ENCODE peak calls at places on chromosome 13, in nine cellular contexts. One of them, this sample, is unnamed.

GRCh38 chr13:36919206-36919832 is 719 bp downstream of the SMAD9 start:
- DNase-seq in nephron progenitor cell: peak
- DNase-seq in right atrium auricular region: peak
- DNase-seq in kidney: no peak
- DNase-seq in cardiac fibroblast: peak
- DNase-seq in left ventricle myocardium inferior: peak
- DNase-seq in thoracic aorta: peak
- DNase-seq in testis: peak
- DNase-seq in body of pancreas: peak
- DNase-seq in this sample: no peak

GRCh38 chr13:113060557-113061270 is 44.9 kb upstream of the F7 start:
- DNase-seq in nephron progenitor cell: no peak
- DNase-seq in right atrium auricular region: no peak
- DNase-seq in kidney: peak
- DNase-seq in cardiac fibroblast: no peak
- DNase-seq in left ventricle myocardium inferior: peak
- DNase-seq in thoracic aorta: no peak
- DNase-seq in testis: no peak
- DNase-seq in body of pancreas: no peak
- DNase-seq in this sample: no peak

GRCh38 chr13:31408927-31409326 is 209.2 kb downstream of the B3GLCT start:
- DNase-seq in nephron progenitor cell: no peak
- DNase-seq in right atrium auricular region: no peak
- DNase-seq in kidney: no peak
- DNase-seq in cardiac fibroblast: no peak
- DNase-seq in left ventricle myocardium inferior: no peak
- DNase-seq in thoracic aorta: no peak
- DNase-seq in testis: no peak
- DNase-seq in body of pancreas: no peak
- DNase-seq in this sample: no peak

GRCh38 chr13:31172001-31172400 is 10.3 kb upstream of the HSPH1 start:
- DNase-seq in nephron progenitor cell: no peak
- DNase-seq in right atrium auricular region: no peak
- DNase-seq in kidney: no peak
- DNase-seq in cardiac fibroblast: peak
- DNase-seq in left ventricle myocardium inferior: no peak
- DNase-seq in thoracic aorta: no peak
- DNase-seq in testis: no peak
- DNase-seq in body of pancreas: no peak
- DNase-seq in this sample: no peak

GRCh38 chr13:64078025-64078424 is 2662.4 kb upstream of the PCDH20 start:
- DNase-seq in nephron progenitor cell: no peak
- DNase-seq in right atrium auricular region: no peak
- DNase-seq in kidney: no peak
- DNase-seq in cardiac fibroblast: no peak
- DNase-seq in left ventricle myocardium inferior: no peak
- DNase-seq in thoracic aorta: no peak
- DNase-seq in testis: peak
- DNase-seq in body of pancreas: no peak
- DNase-seq in this sample: no peak

GRCh38 chr13:79404361-79404760 is 1.7 kb downstream of the RBM26 start:
- DNase-seq in nephron progenitor cell: no peak
- DNase-seq in right atrium auricular region: no peak
- DNase-seq in kidney: no peak
- DNase-seq in cardiac fibroblast: no peak
- DNase-seq in left ventricle myocardium inferior: no peak
- DNase-seq in thoracic aorta: no peak
- DNase-seq in testis: no peak
- DNase-seq in body of pancreas: no peak
- DNase-seq in this sample: no peak

GRCh38 chr13:88042489-88042888 is 371.3 kb downstream of the SLITRK5 start:
- DNase-seq in nephron progenitor cell: no peak
- DNase-seq in right atrium auricular region: no peak
- DNase-seq in kidney: no peak
- DNase-seq in cardiac fibroblast: no peak
- DNase-seq in left ventricle myocardium inferior: no peak
- DNase-seq in thoracic aorta: no peak
- DNase-seq in testis: no peak
- DNase-seq in body of pancreas: no peak
- DNase-seq in this sample: no peak

GRCh38 chr13:51255556-51255955 is 33.4 kb downstream of the FAM124A start:
- DNase-seq in nephron progenitor cell: no peak
- DNase-seq in right atrium auricular region: no peak
- DNase-seq in kidney: no peak
- DNase-seq in cardiac fibroblast: no peak
- DNase-seq in left ventricle myocardium inferior: no peak
- DNase-seq in thoracic aorta: no peak
- DNase-seq in testis: no peak
- DNase-seq in body of pancreas: no peak
- DNase-seq in this sample: no peak

GRCh38 chr13:94419304-94419943 is 60.1 kb downstream of the DCT start:
- DNase-seq in nephron progenitor cell: no peak
- DNase-seq in right atrium auricular region: no peak
- DNase-seq in kidney: no peak
- DNase-seq in cardiac fibroblast: peak
- DNase-seq in left ventricle myocardium inferior: no peak
- DNase-seq in thoracic aorta: no peak
- DNase-seq in testis: no peak
- DNase-seq in body of pancreas: no peak
- DNase-seq in this sample: no peak

GRCh38 chr13:112446347-112446861 is 70.2 kb downstream of the SPACA7 start:
- DNase-seq in nephron progenitor cell: no peak
- DNase-seq in right atrium auricular region: peak
- DNase-seq in kidney: peak
- DNase-seq in cardiac fibroblast: no peak
- DNase-seq in left ventricle myocardium inferior: no peak
- DNase-seq in thoracic aorta: no peak
- DNase-seq in testis: no peak
- DNase-seq in body of pancreas: no peak
- DNase-seq in this sample: no peak

GRCh38 chr13:28574617-28575142 is 79.8 kb upstream of the FLT1 start:
- DNase-seq in nephron progenitor cell: no peak
- DNase-seq in right atrium auricular region: peak
- DNase-seq in kidney: no peak
- DNase-seq in cardiac fibroblast: peak
- DNase-seq in left ventricle myocardium inferior: no peak
- DNase-seq in thoracic aorta: no peak
- DNase-seq in testis: no peak
- DNase-seq in body of pancreas: no peak
- DNase-seq in this sample: no peak

GRCh38 chr13:38386421-38386820 is 36.8 kb downstream of the UFM1 start:
- DNase-seq in nephron progenitor cell: no peak
- DNase-seq in right atrium auricular region: no peak
- DNase-seq in kidney: no peak
- DNase-seq in cardiac fibroblast: peak
- DNase-seq in left ventricle myocardium inferior: no peak
- DNase-seq in thoracic aorta: no peak
- DNase-seq in testis: no peak
- DNase-seq in body of pancreas: no peak
- DNase-seq in this sample: no peak

GRCh38 chr13:99407906-99408702 is 93.2 kb upstream of the TM9SF2 start:
- DNase-seq in nephron progenitor cell: no peak
- DNase-seq in right atrium auricular region: no peak
- DNase-seq in kidney: no peak
- DNase-seq in cardiac fibroblast: no peak
- DNase-seq in left ventricle myocardium inferior: no peak
- DNase-seq in thoracic aorta: no peak
- DNase-seq in testis: no peak
- DNase-seq in body of pancreas: no peak
- DNase-seq in this sample: no peak

GRCh38 chr13:46687810-46688209 is 109.2 kb downstream of the ESD start:
- DNase-seq in nephron progenitor cell: no peak
- DNase-seq in right atrium auricular region: no peak
- DNase-seq in kidney: no peak
- DNase-seq in cardiac fibroblast: peak
- DNase-seq in left ventricle myocardium inferior: no peak
- DNase-seq in thoracic aorta: no peak
- DNase-seq in testis: no peak
- DNase-seq in body of pancreas: peak
- DNase-seq in this sample: no peak

DNA sequence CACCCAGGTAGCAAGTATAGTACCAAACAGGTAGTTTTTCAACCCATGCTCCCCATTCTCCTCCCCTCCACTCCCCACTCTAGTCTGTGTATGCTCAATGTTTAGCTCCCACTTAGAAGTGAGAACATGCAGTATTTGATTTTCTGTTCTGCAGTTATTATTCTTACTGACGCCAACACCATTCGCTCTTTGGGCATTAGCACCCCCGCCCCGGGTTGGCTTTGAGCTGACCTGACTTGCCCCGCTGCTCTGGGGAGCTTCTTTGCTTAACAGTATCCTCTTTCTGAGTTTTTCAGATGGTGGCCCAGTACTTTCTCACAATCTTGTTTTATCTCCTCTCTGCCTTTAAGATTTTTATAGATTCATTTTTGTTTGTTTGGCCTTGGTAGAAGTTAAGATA is 138.7 kb downstream of the CRYL1 start:
- DNase-seq in nephron progenitor cell: no peak
- DNase-seq in right atrium auricular region: no peak
- DNase-seq in kidney: no peak
- DNase-seq in cardiac fibroblast: no peak
- DNase-seq in left ventricle myocardium inferior: no peak
- DNase-seq in thoracic aorta: no peak
- DNase-seq in testis: no peak
- DNase-seq in body of pancreas: no peak
- DNase-seq in this sample: no peak
- TF ChIP-seq CTCF in nephron progenitor cell: no peak
- TF ChIP-seq CTCF in right atrium auricular region: no peak
- TF ChIP-seq CTCF in kidney: no peak
- TF ChIP-seq CTCF in cardiac fibroblast: no peak
- TF ChIP-seq CTCF in left ventricle myocardium inferior: no peak
- TF ChIP-seq CTCF in thoracic aorta: no peak
- TF ChIP-seq CTCF in testis: no peak
- TF ChIP-seq CTCF in body of pancreas: no peak
- TF ChIP-seq CTCF in this sample: no peak

DNA sequence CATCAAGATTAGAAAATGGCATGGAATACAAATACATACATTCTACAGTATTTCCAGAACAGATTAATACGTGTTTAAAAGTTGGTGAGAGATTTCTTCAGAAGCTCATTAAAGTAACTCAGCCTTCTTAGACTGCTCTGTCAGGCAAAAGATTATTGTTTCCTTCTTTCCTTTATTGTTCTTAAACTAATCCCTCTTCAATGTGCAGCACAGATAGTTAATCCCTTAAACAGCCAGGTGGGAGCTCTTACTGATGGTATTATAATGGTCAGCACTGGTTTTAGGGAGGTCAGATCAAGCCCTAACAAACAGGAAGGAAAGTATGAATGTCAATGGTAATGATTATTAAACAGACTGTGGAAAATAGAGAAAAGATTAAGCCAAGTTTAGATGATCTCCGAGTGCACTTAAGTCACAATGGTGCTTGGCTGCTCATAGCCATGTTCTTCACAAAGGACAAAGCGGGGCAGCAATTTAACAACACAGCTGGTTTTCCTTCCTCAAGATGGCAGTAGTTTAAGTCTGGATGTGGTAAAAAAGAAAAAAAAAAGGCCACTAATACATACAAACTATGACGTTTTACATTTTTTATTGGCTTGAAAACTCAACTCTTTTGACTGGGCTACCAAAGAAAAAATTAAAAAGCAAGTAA is 992.6 kb downstream of the PCDH9 start:
- DNase-seq in nephron progenitor cell: no peak
- DNase-seq in right atrium auricular region: no peak
- DNase-seq in kidney: no peak
- DNase-seq in cardiac fibroblast: no peak
- DNase-seq in left ventricle myocardium inferior: no peak
- DNase-seq in thoracic aorta: no peak
- DNase-seq in testis: no peak
- DNase-seq in body of pancreas: no peak
- DNase-seq in this sample: no peak
- TF ChIP-seq CTCF in nephron progenitor cell: no peak
- TF ChIP-seq CTCF in right atrium auricular region: no peak
- TF ChIP-seq CTCF in kidney: no peak
- TF ChIP-seq CTCF in cardiac fibroblast: no peak
- TF ChIP-seq CTCF in left ventricle myocardium inferior: no peak
- TF ChIP-seq CTCF in thoracic aorta: no peak
- TF ChIP-seq CTCF in testis: no peak
- TF ChIP-seq CTCF in body of pancreas: no peak
- TF ChIP-seq CTCF in this sample: no peak

DNA sequence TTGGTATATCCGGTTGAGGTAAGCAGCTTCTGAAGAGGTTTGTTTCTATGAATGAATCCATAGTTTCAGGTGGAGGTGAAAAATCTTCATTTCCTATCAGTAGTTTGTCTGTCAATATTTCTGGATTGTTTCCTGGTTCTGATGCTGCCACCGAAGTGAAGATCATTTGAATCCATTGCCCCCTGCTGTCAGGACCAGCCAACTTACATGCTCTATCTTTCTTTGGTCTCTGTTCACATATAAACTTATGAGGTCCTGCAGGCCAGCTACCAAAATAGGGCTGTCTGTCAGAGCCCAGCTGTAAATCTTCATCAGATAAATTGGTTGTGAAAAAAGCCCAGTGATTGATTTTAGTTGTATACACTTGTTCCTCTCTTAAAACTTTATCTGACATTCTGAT is 15.2 kb upstream of the N4BP2L1 start:
- DNase-seq in nephron progenitor cell: no peak
- DNase-seq in right atrium auricular region: no peak
- DNase-seq in kidney: no peak
- DNase-seq in cardiac fibroblast: peak
- DNase-seq in left ventricle myocardium inferior: no peak
- DNase-seq in thoracic aorta: no peak
- DNase-seq in testis: peak
- DNase-seq in body of pancreas: peak
- DNase-seq in this sample: no peak
- TF ChIP-seq CTCF in nephron progenitor cell: no peak
- TF ChIP-seq CTCF in right atrium auricular region: peak
- TF ChIP-seq CTCF in kidney: peak
- TF ChIP-seq CTCF in cardiac fibroblast: peak
- TF ChIP-seq CTCF in left ventricle myocardium inferior: peak
- TF ChIP-seq CTCF in thoracic aorta: no peak
- TF ChIP-seq CTCF in testis: no peak
- TF ChIP-seq CTCF in body of pancreas: no peak
- TF ChIP-seq CTCF in this sample: peak

DNA sequence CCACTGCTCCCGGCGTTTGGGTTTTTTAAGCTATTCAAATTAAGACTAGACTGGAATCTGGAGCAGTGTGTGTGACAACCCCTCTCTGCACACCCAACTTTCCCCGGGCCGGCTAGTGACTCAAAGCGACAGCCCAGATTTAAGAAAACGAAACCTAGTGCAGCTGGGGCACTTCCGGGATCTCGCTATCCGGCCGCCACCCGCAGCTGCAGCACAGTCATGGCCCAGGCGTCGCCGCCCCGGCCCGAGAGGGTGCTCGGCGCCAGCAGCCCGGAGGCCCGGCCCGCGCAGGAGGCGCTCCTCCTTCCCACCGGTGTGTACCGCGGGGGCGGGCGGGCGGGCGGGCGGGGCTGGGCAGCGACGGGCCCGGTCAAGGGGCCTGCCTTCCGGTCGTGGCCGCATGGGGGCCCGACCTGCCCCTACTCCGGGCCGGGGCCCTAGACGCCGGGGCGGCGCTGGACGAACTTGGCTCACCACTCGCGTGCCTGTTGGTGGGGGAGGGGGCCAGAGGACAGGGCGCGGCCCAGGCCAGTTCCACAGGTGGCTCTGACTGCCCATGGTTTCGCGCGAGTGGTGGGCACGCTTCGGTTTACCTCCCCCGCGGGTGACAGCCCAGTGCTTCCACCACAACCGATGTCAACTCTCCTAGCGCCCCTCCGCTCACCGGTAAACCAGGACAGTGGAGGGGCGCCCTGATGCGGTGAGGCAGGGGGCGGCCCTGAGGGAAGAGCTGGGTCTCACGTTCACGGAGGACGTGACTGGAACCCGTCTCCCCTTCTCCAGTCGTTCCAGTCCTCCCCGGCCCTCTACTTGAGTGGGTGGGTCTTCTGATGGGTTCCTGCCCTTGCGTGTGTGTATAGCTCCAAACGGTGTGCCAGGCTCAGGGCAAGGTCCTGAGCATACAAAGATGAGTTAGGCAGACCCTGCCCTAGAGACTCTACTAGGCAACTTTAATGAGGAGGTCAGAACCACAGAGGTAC is at the start of gene PHF11:
- DNase-seq in nephron progenitor cell: peak
- DNase-seq in right atrium auricular region: peak
- DNase-seq in kidney: peak
- DNase-seq in cardiac fibroblast: peak
- DNase-seq in left ventricle myocardium inferior: peak
- DNase-seq in thoracic aorta: peak
- DNase-seq in testis: peak
- DNase-seq in body of pancreas: peak
- DNase-seq in this sample: peak
- TF ChIP-seq CTCF in nephron progenitor cell: no peak
- TF ChIP-seq CTCF in right atrium auricular region: peak
- TF ChIP-seq CTCF in kidney: no peak
- TF ChIP-seq CTCF in cardiac fibroblast: no peak
- TF ChIP-seq CTCF in left ventricle myocardium inferior: peak
- TF ChIP-seq CTCF in thoracic aorta: peak
- TF ChIP-seq CTCF in testis: no peak
- TF ChIP-seq CTCF in body of pancreas: peak
- TF ChIP-seq CTCF in this sample: peak